ENCODE peak calls at places on chromosomes 16 and 17, in four cellular contexts. P, Z, S and U are unnamed samples.

GRCh38 chr16:57878586-57878985 is 76.3 kb upstream of the KIFC3 start:
- DNase-seq in P (no peak), S (no peak), Z (no peak), U (no peak)

GRCh38 chr16:83390759-83391158 is 417.0 kb upstream of the HSBP1 start:
- DNase-seq in Z (no peak), P (no peak), S (no peak), U (no peak)

GRCh38 chr16:50153648-50154368 is 702 bp downstream of the TENT4B start:
- DNase-seq in P (peak; percentile 47), S (no peak), Z (no peak), U (peak; percentile 32)

GRCh38 chr17:69779378-69780214 is 295.4 kb upstream of the KCNJ16 start:
- DNase-seq in S (no peak), P (no peak), Z (no peak), U (no peak)

GRCh38 chr17:74212262-74212912 is 984 bp upstream of the TTYH2 start:
- DNase-seq in Z (no peak), S (no peak), P (peak; percentile 45), U (peak; percentile 48)

GRCh38 chr17:47820023-47820789 is 1.4 kb downstream of the OSBPL7 start:
- DNase-seq in Z (no peak), S (no peak), P (peak; percentile 49), U (no peak)

GRCh38 chr16:19114359-19115147 is 789 bp downstream of the ITPRIPL2 start:
- DNase-seq in Z (no peak), S (no peak), P (no peak), U (peak; percentile 56)

GRCh38 chr17:27733771-27734170 is 66.6 kb downstream of the NOS2 start:
- DNase-seq in P (no peak), S (no peak), Z (no peak), U (no peak)

GRCh38 chr17:80888276-80889160 is 103.1 kb upstream of the CHMP6 start:
- DNase-seq in S (no peak), Z (no peak), P (no peak), U (peak; percentile 8)

GRCh38 chr16:64390102-64390501 is 731.8 kb downstream of the CDH11 start:
- DNase-seq in Z (no peak), S (no peak), P (no peak), U (no peak)

GRCh38 chr16:89476811-89477261 is 13.5 kb downstream of the ANKRD11 start:
- DNase-seq in P (no peak), Z (no peak), S (peak; percentile 62), U (no peak)

GRCh38 chr16:23679274-23679985 is 741 bp downstream of the PLK1 start:
- DNase-seq in P (peak; percentile 91), Z (peak; percentile 63), S (no peak), U (peak; percentile 60)

DNA sequence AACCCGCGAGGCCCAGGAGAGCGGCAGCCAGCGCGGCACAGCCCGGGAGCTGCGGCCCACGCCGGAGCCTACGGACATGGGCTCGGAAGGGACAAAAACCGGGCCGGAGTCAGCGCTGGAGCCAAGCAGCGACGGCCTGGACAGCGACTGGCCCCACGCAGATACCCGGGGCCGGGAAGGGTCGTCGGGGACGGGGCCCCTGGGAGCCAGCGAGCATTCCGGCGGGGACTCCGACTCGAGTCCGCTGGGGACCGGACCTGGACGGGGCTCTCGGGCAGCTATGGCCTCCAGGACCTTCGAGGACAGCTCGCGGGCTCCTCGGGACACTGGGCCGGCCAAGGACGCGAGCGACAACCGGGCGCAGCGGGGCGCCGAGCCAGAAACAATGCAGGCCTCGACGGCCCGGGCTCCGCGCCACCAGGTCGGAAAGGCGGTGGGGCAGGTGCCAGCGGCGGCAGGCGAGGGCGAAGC is 981 bp downstream of the MYO15B start:
- DNase-seq in P (no peak), S (no peak), Z (no peak), U (peak; percentile 46)
- TF ChIP-seq CREM in P (no peak), S (no peak), Z (no peak), U (peak; percentile 28)

DNA sequence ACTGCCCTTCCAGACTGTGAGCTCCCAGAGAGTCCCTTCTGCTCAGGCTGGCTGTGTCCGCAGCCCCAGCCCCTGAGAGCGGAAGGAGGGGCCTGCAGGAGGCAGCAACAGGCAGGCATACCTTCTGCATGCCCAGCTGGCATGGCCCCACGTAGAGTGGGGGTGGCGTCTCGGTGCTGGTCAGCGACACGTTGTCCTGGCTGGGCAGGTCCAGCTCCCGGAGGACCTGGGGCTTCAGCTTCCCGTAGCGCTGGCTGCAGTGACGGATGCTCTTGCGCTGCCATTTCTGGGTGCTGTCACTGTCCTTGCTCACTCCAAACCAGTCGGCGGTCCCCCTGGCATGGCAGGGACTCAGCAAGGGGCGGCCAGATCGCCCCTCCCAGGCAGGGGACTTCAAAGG is 9.0 kb downstream of the RHBDF1 start:
- DNase-seq in S (no peak), Z (no peak), P (no peak), U (no peak)
- TF ChIP-seq CREM in S (no peak), Z (no peak), P (no peak), U (no peak)

GRCh38 chr16:85312642-85313540 is 200.6 kb upstream of the CIBAR2 start:
- DNase-seq in S (no peak), P (no peak), Z (no peak), U (no peak)
- TF ChIP-seq CREM in S (no peak), P (no peak), Z (no peak), U (no peak)

DNA sequence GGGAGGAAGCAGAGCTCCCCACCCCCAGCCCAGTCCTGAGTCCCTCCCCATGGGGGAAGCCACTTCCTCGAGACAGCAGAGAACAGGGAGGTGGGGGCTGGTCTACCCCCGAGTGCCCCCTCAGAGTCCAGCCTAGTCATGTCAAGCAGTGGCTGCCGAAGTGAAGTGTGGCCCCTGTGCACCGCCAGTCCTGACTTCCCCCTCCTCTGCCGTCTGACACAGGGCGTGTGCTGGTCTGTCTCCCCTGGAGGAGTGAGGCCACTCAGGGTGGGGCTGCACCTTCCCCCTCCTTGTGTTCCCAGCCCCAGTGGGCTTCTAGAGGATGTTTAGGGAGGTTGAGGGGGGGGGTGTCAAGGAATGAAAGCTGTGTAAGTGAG is 46.9 kb downstream of the MRC2 start:
- DNase-seq in S (no peak), Z (no peak), P (no peak), U (no peak)
- TF ChIP-seq CREM in S (no peak), Z (no peak), P (no peak), U (no peak)

DNA sequence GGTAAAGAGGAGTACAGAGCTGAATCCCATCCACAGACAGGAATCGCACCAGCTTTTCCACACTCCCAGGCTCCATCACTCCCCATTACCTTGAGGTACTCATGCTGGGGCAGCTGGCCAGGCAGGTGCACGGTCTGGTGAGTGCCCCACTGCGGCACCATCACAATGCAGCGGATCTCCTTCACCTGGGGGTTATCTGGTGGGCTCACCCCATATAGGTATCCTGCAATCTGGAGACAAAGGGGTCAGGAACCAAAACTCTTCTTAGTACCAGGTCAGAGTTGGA is 1.8 kb upstream of the RILP start:
- DNase-seq in S (no peak), Z (no peak), P (no peak), U (no peak)
- TF ChIP-seq CREM in S (no peak), Z (no peak), P (no peak), U (no peak)

GRCh38 chr17:79826210-79826680 is 13.0 kb downstream of the CBX4 start:
- DNase-seq in S (no peak), P (peak; percentile 73), Z (no peak), U (no peak)
- TF ChIP-seq CREM in S (no peak), P (peak; percentile 73), Z (no peak), U (no peak)

DNA sequence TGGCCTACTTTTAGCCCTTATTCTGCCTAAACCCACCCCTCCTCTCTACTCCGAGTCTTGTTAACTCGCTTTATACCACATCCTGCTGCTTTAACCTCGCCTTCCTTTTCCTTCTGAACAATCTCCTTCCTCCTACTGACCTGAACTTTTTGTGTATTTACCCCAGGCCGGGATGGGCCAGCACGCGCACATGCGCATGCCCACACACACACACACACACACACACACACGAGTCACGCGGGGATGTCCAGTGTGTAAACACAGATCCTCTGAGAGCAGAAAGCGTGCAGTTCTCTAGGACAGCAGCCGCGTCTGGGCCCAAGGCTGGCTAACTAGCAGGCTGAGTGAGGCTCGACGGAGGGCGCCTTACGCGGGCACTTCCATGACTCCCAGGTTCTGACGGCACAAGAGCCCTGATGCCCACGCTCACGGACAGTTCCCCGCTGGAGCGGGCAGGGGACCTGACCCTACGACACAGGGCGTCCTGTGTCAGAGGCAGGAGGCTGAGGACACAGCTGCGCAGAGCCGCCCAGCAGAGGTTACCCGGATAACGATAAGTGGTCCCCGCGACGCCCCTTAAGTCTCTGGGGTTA is 610 bp downstream of the PIK3R5 start:
- DNase-seq in S (no peak), Z (no peak), P (no peak), U (no peak)
- TF ChIP-seq CREM in S (no peak), Z (no peak), P (no peak), U (no peak)

DNA sequence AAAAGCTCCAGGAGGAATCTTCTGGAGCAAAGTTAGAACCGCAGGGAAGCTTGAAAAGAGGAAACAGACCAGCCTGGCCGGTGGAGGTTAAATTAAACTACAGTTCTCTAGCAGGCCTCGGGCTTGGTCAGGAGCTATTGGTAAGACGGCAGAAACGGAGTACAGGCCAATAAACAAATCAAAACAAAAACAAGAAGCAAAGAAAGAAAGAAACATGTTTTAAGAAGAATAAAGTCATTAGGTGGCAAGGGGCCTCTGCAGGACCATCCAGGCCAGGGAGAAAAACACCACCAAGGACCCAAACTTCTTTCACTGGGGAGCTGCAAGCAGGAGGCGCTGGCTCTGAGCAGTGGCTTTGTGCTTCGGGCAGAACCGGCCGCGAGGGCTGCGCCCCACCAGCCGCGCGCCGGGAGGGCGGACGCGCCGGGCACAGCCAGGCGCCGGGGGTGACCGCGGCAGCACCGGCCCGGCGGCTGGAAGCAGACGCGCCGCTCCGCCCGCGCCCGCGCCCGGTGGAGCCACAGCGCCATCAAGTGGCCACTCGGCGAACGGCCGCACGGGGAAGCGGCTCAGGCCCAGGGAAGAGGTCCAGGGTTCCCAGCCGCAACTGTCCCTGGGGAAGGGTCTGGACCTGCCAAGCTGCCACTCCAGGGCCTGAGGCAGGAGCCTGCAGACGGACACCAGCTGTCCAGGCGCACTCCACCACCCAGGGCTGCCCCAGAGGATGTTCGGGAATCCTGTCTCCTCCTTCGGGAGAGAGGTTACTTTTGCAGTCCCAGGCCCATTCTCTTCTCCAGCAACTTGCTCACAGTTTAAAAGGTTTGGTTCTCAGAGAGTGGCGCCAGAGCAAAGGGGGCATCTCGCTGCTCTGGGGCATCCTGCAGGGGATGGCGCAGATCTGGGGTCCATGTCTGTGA is 419.4 kb downstream of the SOX9 start:
- DNase-seq in Z (peak; percentile 66), P (peak; percentile 79), S (no peak), U (peak; percentile 82)
- TF ChIP-seq CREM in Z (no peak), P (no peak), S (no peak), U (no peak)

DNA sequence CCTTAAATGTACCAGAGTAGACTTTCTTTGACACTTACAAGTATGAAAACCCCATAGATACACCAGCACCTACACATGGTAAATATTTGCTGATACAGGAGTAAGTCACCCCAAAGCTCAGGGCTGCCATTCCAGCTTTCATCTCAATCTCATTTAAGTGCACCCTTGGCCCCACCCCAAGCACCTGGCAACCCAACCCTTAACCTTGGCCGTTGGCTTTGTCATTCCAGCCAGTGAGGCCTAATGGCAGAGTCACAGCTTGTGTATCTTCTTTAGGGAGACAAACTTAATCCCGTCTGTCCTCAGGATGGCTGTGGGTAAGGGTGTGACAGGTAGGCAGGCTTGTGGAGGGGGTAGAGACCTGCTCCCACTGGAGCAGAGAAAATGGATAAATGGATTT is 31.5 kb upstream of the TMEM220 start:
- DNase-seq in P (no peak), S (no peak), Z (no peak), U (no peak)
- TF ChIP-seq CREM in P (no peak), S (no peak), Z (no peak), U (no peak)